ENCODE peak calls at places on chromosomes 11 and 22, in eight cellular contexts. S is cardiac muscle cell, A is LNCaP clone FGC, R is MCF 10A, B is PC-3, F is H9, Y is fibroblast of villous mesenchyme, K is mucosa of descending colon. J is an unnamed sample.

GRCh38 chr22:22210375-22210774 is 34.2 kb upstream of the VPREB1 start:
- DNase-seq in S (peak; percentile 43), A (no peak), R (peak; percentile 79), B (peak; percentile 79), F (no peak), Y (peak; percentile 24), K (no peak), J (peak; percentile 72)

GRCh38 chr22:40463727-40464126 is 93.3 kb downstream of the SGSM3 start:
- DNase-seq in S (no peak), A (no peak), R (no peak), B (no peak), F (no peak), Y (no peak), K (no peak), J (peak; percentile 36)

GRCh38 chr11:111540114-111540920 is at the start of gene LAYN:
- DNase-seq in S (peak; percentile 49), A (no peak), R (no peak), B (no peak), F (peak; percentile 78), Y (peak; percentile 34), K (peak; percentile 33), J (peak; percentile 48)

GRCh38 chr11:95531116-95531515 is 258.5 kb downstream of the FAM76B start:
- DNase-seq in S (peak; percentile 64), A (no peak), R (no peak), B (no peak), F (no peak), Y (peak; percentile 65), K (no peak), J (no peak)

GRCh38 chr11:5369793-5370192 is 13.8 kb upstream of the OR51M1 start:
- DNase-seq in S (peak; percentile 38), A (peak; percentile 1), R (peak; percentile 16), B (peak; percentile 4), F (no peak), Y (peak; percentile 65), K (no peak), J (peak; percentile 17)

GRCh38 chr11:33559567-33559966 is 141.1 kb downstream of the C11orf91 start:
- DNase-seq in S (no peak), A (no peak), R (no peak), B (no peak), F (no peak), Y (no peak), K (no peak), J (no peak)

GRCh38 chr11:65032216-65032615 is 5.0 kb downstream of the SNX15 start:
- DNase-seq in S (no peak), A (no peak), R (no peak), B (no peak), F (peak; percentile 46), Y (no peak), K (no peak), J (no peak)

GRCh38 chr11:118895093-118896039 is 11.7 kb downstream of the CXCR5 start:
- DNase-seq in S (no peak), A (no peak), R (no peak), B (no peak), F (no peak), Y (no peak), K (peak; percentile 33), J (peak; percentile 75)

GRCh38 chr11:34413263-34413662 is 25.5 kb upstream of the CAT start:
- DNase-seq in S (no peak), A (no peak), R (no peak), B (no peak), F (no peak), Y (no peak), K (no peak), J (no peak)

GRCh38 chr22:41899110-41899509 is 15.8 kb downstream of the SHISA8 start:
- DNase-seq in S (no peak), A (no peak), R (no peak), B (no peak), F (no peak), Y (no peak), K (no peak), J (no peak)

GRCh38 chr22:48415535-48415934 is 1412.1 kb downstream of the BRD1 start:
- DNase-seq in S (no peak), A (no peak), R (no peak), B (no peak), F (no peak), Y (no peak), K (no peak), J (no peak)

GRCh38 chr11:133149698-133150097 is 382.6 kb downstream of the OPCML start:
- DNase-seq in S (no peak), A (no peak), R (no peak), B (no peak), F (no peak), Y (no peak), K (no peak), J (no peak)

GRCh38 chr22:46001426-46002106 is 24.6 kb upstream of the WNT7B start:
- DNase-seq in S (no peak), A (no peak), R (no peak), B (no peak), F (no peak), Y (no peak), K (no peak), J (no peak)

GRCh38 chr11:9231848-9232177 is 33.3 kb downstream of the DENND5A start:
- DNase-seq in S (peak; percentile 74), A (no peak), R (no peak), B (no peak), F (no peak), Y (peak; percentile 75), K (no peak), J (peak; percentile 53)

GRCh38 chr11:125123947-125124633 is 12.7 kb upstream of the TMEM218 start:
- DNase-seq in S (peak; percentile 66), A (no peak), R (peak; percentile 56), B (peak; percentile 88), F (peak; percentile 79), Y (peak; percentile 57), K (peak; percentile 62), J (peak; percentile 32)

GRCh38 chr11:66687831-66688281 is 10.2 kb upstream of the RBM4B start:
- DNase-seq in S (no peak), A (no peak), R (no peak), B (no peak), F (no peak), Y (no peak), K (no peak), J (peak; percentile 4)

GRCh38 chr22:49258107-49259010 is 569.3 kb downstream of the BRD1 start:
- DNase-seq in S (no peak), A (no peak), R (no peak), B (no peak), F (peak; percentile 12), Y (no peak), K (no peak), J (no peak)

GRCh38 chr22:45504703-45505341 is 2.1 kb downstream of the FBLN1 start:
- DNase-seq in S (peak; percentile 81), A (no peak), R (peak; percentile 39), B (no peak), F (no peak), Y (peak; percentile 57), K (no peak), J (no peak)

GRCh38 chr22:44398791-44399190 is 86.0 kb upstream of the SHISAL1 start:
- DNase-seq in S (no peak), A (no peak), R (no peak), B (no peak), F (peak; percentile 19), Y (no peak), K (no peak), J (no peak)

GRCh38 chr11:75429902-75430691 is 2.9 kb downstream of the KLHL35 start:
- DNase-seq in S (peak; percentile 81), A (peak; percentile 55), R (no peak), B (peak; percentile 79), F (peak; percentile 69), Y (peak; percentile 75), K (peak; percentile 71), J (peak; percentile 89)

DNA sequence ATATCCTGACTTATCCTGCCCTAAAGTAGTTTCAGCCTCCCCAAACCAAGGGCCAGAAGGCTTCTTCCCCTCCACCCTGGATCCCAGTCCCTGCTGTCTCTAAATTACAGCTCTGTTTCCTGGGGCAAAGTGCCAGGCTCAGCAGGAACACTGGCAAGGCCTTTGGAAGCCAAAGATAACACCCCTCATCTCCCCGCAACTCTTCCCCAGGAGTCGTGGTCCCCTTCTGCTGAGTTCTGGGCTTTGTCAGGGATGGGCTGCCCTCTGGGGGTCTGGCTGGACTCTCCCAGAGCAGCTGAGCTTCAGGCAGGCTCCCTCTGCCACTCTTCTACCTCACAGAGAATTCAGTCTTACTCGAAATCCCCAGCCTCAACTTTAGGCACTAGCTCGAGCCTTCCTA is 53.8 kb upstream of the AMPD3 start:
- DNase-seq in S (no peak), A (no peak), R (no peak), B (no peak), F (no peak), Y (no peak), K (no peak), J (no peak)
- TF ChIP-seq CTCF in S (peak; percentile 13), A (no peak), R (no peak), B (no peak), F (peak; percentile 20), Y (no peak), K (no peak), J (no peak)

DNA sequence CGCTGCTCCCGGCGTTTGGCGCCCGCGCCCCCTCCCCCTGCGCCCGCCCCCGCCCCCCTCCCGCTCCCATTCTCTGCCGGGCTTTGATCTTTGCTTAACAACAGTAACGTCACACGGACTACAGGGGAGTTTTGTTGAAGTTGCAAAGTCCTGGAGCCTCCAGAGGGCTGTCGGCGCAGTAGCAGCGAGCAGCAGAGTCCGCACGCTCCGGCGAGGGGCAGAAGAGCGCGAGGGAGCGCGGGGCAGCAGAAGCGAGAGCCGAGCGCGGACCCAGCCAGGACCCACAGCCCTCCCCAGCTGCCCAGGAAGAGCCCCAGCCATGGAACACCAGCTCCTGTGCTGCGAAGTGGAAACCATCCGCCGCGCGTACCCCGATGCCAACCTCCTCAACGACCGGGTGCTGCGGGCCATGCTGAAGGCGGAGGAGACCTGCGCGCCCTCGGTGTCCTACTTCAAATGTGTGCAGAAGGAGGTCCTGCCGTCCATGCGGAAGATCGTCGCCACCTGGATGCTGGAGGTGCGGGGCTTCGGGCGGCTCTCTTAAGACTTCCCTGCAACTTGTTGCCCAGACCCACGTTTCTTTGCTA is at the start of gene CCND1:
- DNase-seq in S (peak; percentile 91), A (peak; percentile 81), R (peak; percentile 88), B (peak; percentile 95), F (peak; percentile 95), Y (peak; percentile 91), K (peak; percentile 84), J (peak; percentile 84)
- TF ChIP-seq CTCF in S (peak; percentile 25), A (peak; percentile 28), R (no peak), B (no peak), F (peak; percentile 38), Y (peak; percentile 22), K (no peak), J (no peak)

GRCh38 chr11:87463486-87464102 is 425.9 kb downstream of the TMEM135 start:
- DNase-seq in S (no peak), A (peak; percentile 22), R (peak; percentile 65), B (peak; percentile 84), F (peak; percentile 56), Y (peak; percentile 17), K (peak; percentile 6), J (peak; percentile 18)
- TF ChIP-seq CTCF in S (no peak), A (peak; percentile 69), R (peak; percentile 61), B (peak; percentile 86), F (peak; percentile 83), Y (peak; percentile 20), K (no peak), J (no peak)

DNA sequence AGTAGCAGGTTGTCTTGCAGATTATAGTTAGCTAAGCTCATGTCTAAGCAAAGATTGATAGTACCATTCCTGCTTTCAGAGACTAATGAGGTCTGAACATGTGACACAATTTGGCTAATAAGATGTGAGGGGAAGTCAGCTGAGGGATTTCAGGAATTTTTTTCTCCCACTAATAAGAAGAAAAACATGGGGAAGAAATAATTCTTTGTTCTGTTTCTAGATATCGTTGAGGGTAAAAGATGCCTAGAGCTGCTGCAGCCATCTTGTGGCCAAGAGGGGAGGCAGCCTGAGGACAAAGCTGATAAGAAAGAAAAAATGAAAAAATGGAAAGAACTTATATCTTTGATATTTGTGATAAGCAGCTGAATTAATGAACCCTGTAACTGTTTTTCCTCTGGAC is 1334.4 kb downstream of the LRRC4C start:
- DNase-seq in S (no peak), A (no peak), R (peak; percentile 12), B (peak; percentile 12), F (no peak), Y (no peak), K (peak; percentile 4), J (no peak)
- TF ChIP-seq CTCF in S (no peak), A (peak; percentile 86), R (peak; percentile 49), B (peak; percentile 51), F (peak; percentile 74), Y (no peak), K (no peak), J (no peak)

J was measured in GM20000.